ENCODE peak calls at places on chromosome 10, in nine cellular contexts. D, M, J, C, S, E, G, L and Y are unnamed samples.
A peak's percentile ranks its signal among the peaks of the same experiment; 100 is the strongest.

GRCh38 chr10:11489591-11489990 is 121.9 kb downstream of the USP6NL start:
- DNase-seq in C (no peak), J (no peak), E (no peak), M (no peak), D (peak; percentile 9), G (no peak), S (no peak), L (no peak), Y (no peak)

GRCh38 chr10:133158756-133159610 is 1.0 kb upstream of the KNDC1 start:
- DNase-seq in J (no peak), D (peak; percentile 22), L (peak; percentile 44), C (peak; percentile 41), M (peak; percentile 74), G (peak; percentile 54), E (no peak), S (no peak), Y (peak; percentile 42)

GRCh38 chr10:5546891-5547683 is 22.3 kb downstream of the CALML3 start:
- DNase-seq in M (no peak), L (no peak), C (peak; percentile 43), S (no peak), D (peak; percentile 63), J (no peak), E (no peak), G (peak; percentile 84), Y (no peak)

GRCh38 chr10:72295330-72295910 is 21.7 kb downstream of the DDIT4 start:
- DNase-seq in C (no peak), J (no peak), D (no peak), S (no peak), L (no peak), M (no peak), E (no peak), G (no peak), Y (no peak)

GRCh38 chr10:123428302-123428701 is 237.9 kb upstream of the GPR26 start:
- DNase-seq in J (no peak), M (no peak), E (no peak), L (no peak), G (no peak), D (no peak), C (no peak), S (no peak), Y (no peak)

GRCh38 chr10:5666324-5667220 is at the start of gene ASB13:
- DNase-seq in J (peak; percentile 9), D (peak; percentile 85), S (no peak), C (peak; percentile 84), E (peak; percentile 57), M (peak; percentile 94), G (no peak), L (peak; percentile 61), Y (peak; percentile 88)

GRCh38 chr10:69048103-69048502 is 39.8 kb upstream of the SRGN start:
- DNase-seq in S (no peak), E (no peak), D (peak; percentile 59), L (peak; percentile 10), M (no peak), J (no peak), C (no peak), G (no peak), Y (peak; percentile 28)

GRCh38 chr10:117541909-117542705 is 439 bp upstream of the EMX2 start:
- DNase-seq in G (no peak), M (peak; percentile 81), J (no peak), D (peak; percentile 92), L (no peak), E (peak; percentile 74), C (no peak), S (no peak), Y (peak; percentile 10)

GRCh38 chr10:32958085-32958991 is at the start of gene ITGB1:
- DNase-seq in M (peak; percentile 99), S (peak; percentile 79), E (peak; percentile 99), L (peak; percentile 94), J (peak; percentile 79), C (peak; percentile 96), D (peak; percentile 99), G (peak; percentile 97), Y (peak; percentile 76)